ENCODE peak calls at places on chromosomes 5 and 9, in ten cellular contexts. Z is osteoblast; U is RKO; S is HCEC 1CT; P is activated naive CD4-positive, alpha-beta T cell treated with Interleukin-2 at 50 U/mL for 16 hours; C is fibroblast of the conjunctiva; W is COR-L47; K is progenitor cell of endocrine pancreas; I is SHP77; X is Right ventricle myocardium inferior. A is an unnamed sample.

GRCh38 chr5:150119421-150120061 is 33.2 kb upstream of the CSF1R start:
- DNase-seq in W (no peak), Z (peak; percentile 56), I (no peak), X (no peak), C (no peak), P (no peak), S (no peak), U (no peak), K (no peak), A (peak; percentile 29)

GRCh38 chr5:150694638-150695037 is 6.2 kb downstream of the RBM22 start:
- DNase-seq in W (no peak), X (no peak), S (peak; percentile 34), U (no peak), P (no peak), Z (no peak), C (no peak), I (no peak), K (no peak), A (no peak)

GRCh38 chr9:137451976-137452760 is 7.0 kb downstream of the NSMF start:
- DNase-seq in P (no peak), Z (peak; percentile 25), S (no peak), K (no peak), X (peak; percentile 52), C (no peak), I (no peak), U (no peak), W (no peak), A (no peak)

GRCh38 chr5:157431544-157432200 is 28.3 kb upstream of the NIPAL4 start:
- DNase-seq in I (no peak), X (no peak), U (peak; percentile 79), S (peak; percentile 65), C (peak; percentile 51), K (no peak), P (no peak), Z (no peak), W (peak; percentile 16), A (no peak)

GRCh38 chr9:74122661-74123060 is 374.5 kb upstream of the RORB start:
- DNase-seq in X (no peak), K (no peak), Z (no peak), C (no peak), S (no peak), I (no peak), P (no peak), W (no peak), U (no peak), A (no peak)

GRCh38 chr9:125810161-125810560 is 63.0 kb downstream of the PBX3 start:
- DNase-seq in P (no peak), S (no peak), U (no peak), K (no peak), I (no peak), C (no peak), W (no peak), X (no peak), Z (no peak), A (no peak)

GRCh38 chr5:95617057-95617456 is 2.8 kb upstream of the GPR150 start:
- DNase-seq in C (no peak), S (no peak), U (no peak), Z (peak; percentile 84), X (no peak), W (no peak), I (no peak), K (no peak), P (no peak), A (no peak)

GRCh38 chr5:83368317-83368716 is 103.2 kb upstream of the VCAN start:
- DNase-seq in Z (peak; percentile 66), X (no peak), S (peak; percentile 74), U (no peak), I (no peak), W (no peak), K (no peak), P (no peak), C (peak; percentile 81), A (no peak)

GRCh38 chr5:98679963-98680362 is 93.5 kb upstream of the RGMB start:
- DNase-seq in C (no peak), U (no peak), X (no peak), Z (no peak), K (no peak), P (no peak), W (no peak), S (no peak), I (no peak), A (no peak)

GRCh38 chr9:129143031-129143441 is 31.8 kb downstream of the PTPA start:
- DNase-seq in X (peak; percentile 89), P (peak; percentile 75), K (peak; percentile 63), U (peak; percentile 91), Z (peak; percentile 97), W (peak; percentile 56), S (peak; percentile 86), I (peak; percentile 43), C (peak; percentile 88), A (peak; percentile 80)

GRCh38 chr9:109012876-109013677 is at the start of gene CTNNAL1:
- DNase-seq in X (peak; percentile 95), U (peak; percentile 90), I (peak; percentile 83), C (peak; percentile 81), S (peak; percentile 85), Z (peak; percentile 96), W (peak; percentile 86), P (peak; percentile 83), K (peak; percentile 89), A (peak; percentile 97)

GRCh38 chr5:64207978-64208377 is 42.3 kb downstream of the RNF180 start:
- DNase-seq in K (no peak), C (no peak), S (no peak), U (peak; percentile 53), X (no peak), I (no peak), W (no peak), Z (no peak), P (no peak), A (no peak)

GRCh38 chr5:32102254-32102653 is 71.9 kb downstream of the GOLPH3 start:
- DNase-seq in P (no peak), X (no peak), I (no peak), W (no peak), C (no peak), S (no peak), Z (peak; percentile 23), U (no peak), K (no peak), A (no peak)

A was measured in Caco-2.